ENCODE peak calls at places on chromosomes 4 and X, in four cellular contexts. One of them, this sample, is unnamed. For H3K4me1 and H3K27me3, the result is how much of the 10 kb centered on the place peaks cover.

GRCh38 chr4:55143858-55144257 is 18.5 kb upstream of the KDR start:
- DNase-seq in CD8-positive, alpha-beta memory T cell: no peak
- DNase-seq in GM12878: no peak
- DNase-seq in Panc1: no peak
- DNase-seq in this sample: no peak

GRCh38 chr4:37830640-37831039 is 4.2 kb downstream of the PGM2 start:
- DNase-seq in GM12878: no peak
- DNase-seq in CD8-positive, alpha-beta memory T cell: no peak
- DNase-seq in Panc1: no peak
- DNase-seq in this sample: no peak

GRCh38 chr4:144948421-144948820 is 149.6 kb downstream of the ANAPC10 start:
- DNase-seq in Panc1: no peak
- DNase-seq in GM12878: no peak
- DNase-seq in CD8-positive, alpha-beta memory T cell: no peak
- DNase-seq in this sample: no peak

GRCh38 chr4:59044316-59044715 is 1934.1 kb upstream of the IGFBP7 start:
- DNase-seq in Panc1: no peak
- DNase-seq in CD8-positive, alpha-beta memory T cell: no peak
- DNase-seq in GM12878: no peak
- DNase-seq in this sample: no peak

GRCh38 chr4:48970471-48970921 is 15.6 kb upstream of the CWH43 start:
- DNase-seq in Panc1: no peak
- DNase-seq in GM12878: no peak
- DNase-seq in CD8-positive, alpha-beta memory T cell: no peak
- DNase-seq in this sample: no peak

GRCh38 chr4:8700576-8700975 is 108.0 kb downstream of the CPZ start:
- DNase-seq in CD8-positive, alpha-beta memory T cell: no peak
- DNase-seq in GM12878: no peak
- DNase-seq in Panc1: no peak
- DNase-seq in this sample: no peak

GRCh38 chr4:7660640-7661039 is 225.9 kb upstream of the PSAPL1 start:
- DNase-seq in CD8-positive, alpha-beta memory T cell: no peak
- DNase-seq in GM12878: no peak
- DNase-seq in Panc1: no peak
- DNase-seq in this sample: peak

GRCh38 chrX:4547218-4547836 is 833.9 kb upstream of the PRKX start:
- DNase-seq in CD8-positive, alpha-beta memory T cell: peak
- DNase-seq in Panc1: peak
- DNase-seq in GM12878: peak
- DNase-seq in this sample: peak

GRCh38 chr4:157294575-157294974 is 74.0 kb downstream of the GRIA2 start:
- DNase-seq in GM12878: no peak
- DNase-seq in Panc1: no peak
- DNase-seq in CD8-positive, alpha-beta memory T cell: no peak
- DNase-seq in this sample: no peak

GRCh38 chr4:173319696-173320095 is 14.5 kb downstream of the HMGB2 start:
- DNase-seq in Panc1: no peak
- DNase-seq in GM12878: no peak
- DNase-seq in CD8-positive, alpha-beta memory T cell: no peak
- DNase-seq in this sample: no peak

GRCh38 chr4:84260495-84260894 is 238.6 kb downstream of the NKX6-1 start:
- DNase-seq in CD8-positive, alpha-beta memory T cell: no peak
- DNase-seq in Panc1: no peak
- DNase-seq in GM12878: no peak
- DNase-seq in this sample: no peak

GRCh38 chr4:74474345-74475099 is 29.6 kb downstream of the AREG start:
- DNase-seq in CD8-positive, alpha-beta memory T cell: no peak
- DNase-seq in GM12878: no peak
- DNase-seq in Panc1: no peak
- DNase-seq in this sample: no peak

GRCh38 chr4:74479009-74479408 is 34.1 kb downstream of the AREG start:
- DNase-seq in CD8-positive, alpha-beta memory T cell: no peak
- DNase-seq in GM12878: no peak
- DNase-seq in Panc1: no peak
- DNase-seq in this sample: no peak

GRCh38 chr4:74475946-74476345 is 31.0 kb downstream of the AREG start:
- DNase-seq in GM12878: no peak
- DNase-seq in Panc1: no peak
- DNase-seq in CD8-positive, alpha-beta memory T cell: no peak
- DNase-seq in this sample: no peak

GRCh38 chr4:74471228-74471627 is 26.3 kb downstream of the AREG start:
- DNase-seq in CD8-positive, alpha-beta memory T cell: no peak
- DNase-seq in GM12878: no peak
- DNase-seq in Panc1: no peak
- DNase-seq in this sample: no peak

GRCh38 chr4:74473155-74473811 is 28.3 kb downstream of the AREG start:
- DNase-seq in Panc1: no peak
- DNase-seq in GM12878: no peak
- DNase-seq in CD8-positive, alpha-beta memory T cell: no peak
- DNase-seq in this sample: no peak
- H3K27ac ChIP-seq in Panc1: no peak
- H3K27ac ChIP-seq in GM12878: no peak
- H3K27ac ChIP-seq in CD8-positive, alpha-beta memory T cell: no peak
- H3K27ac ChIP-seq in this sample: peak

GRCh38 chrX:39309018-39309620 is 507.9 kb downstream of the MID1IP1 start:
- DNase-seq in GM12878: no peak
- DNase-seq in Panc1: no peak
- DNase-seq in CD8-positive, alpha-beta memory T cell: peak
- DNase-seq in this sample: no peak

GRCh38 chrX:39309721-39310152 is 508.5 kb downstream of the MID1IP1 start:
- DNase-seq in Panc1: no peak
- DNase-seq in CD8-positive, alpha-beta memory T cell: peak
- DNase-seq in GM12878: no peak
- DNase-seq in this sample: peak

GRCh38 chrX:39313149-39313548 is 511.9 kb downstream of the MID1IP1 start:
- DNase-seq in CD8-positive, alpha-beta memory T cell: no peak
- DNase-seq in GM12878: no peak
- DNase-seq in Panc1: no peak
- DNase-seq in this sample: no peak

GRCh38 chrX:39310925-39311324 is 509.7 kb downstream of the MID1IP1 start:
- DNase-seq in CD8-positive, alpha-beta memory T cell: no peak
- DNase-seq in Panc1: no peak
- DNase-seq in GM12878: no peak
- DNase-seq in this sample: no peak

DNA sequence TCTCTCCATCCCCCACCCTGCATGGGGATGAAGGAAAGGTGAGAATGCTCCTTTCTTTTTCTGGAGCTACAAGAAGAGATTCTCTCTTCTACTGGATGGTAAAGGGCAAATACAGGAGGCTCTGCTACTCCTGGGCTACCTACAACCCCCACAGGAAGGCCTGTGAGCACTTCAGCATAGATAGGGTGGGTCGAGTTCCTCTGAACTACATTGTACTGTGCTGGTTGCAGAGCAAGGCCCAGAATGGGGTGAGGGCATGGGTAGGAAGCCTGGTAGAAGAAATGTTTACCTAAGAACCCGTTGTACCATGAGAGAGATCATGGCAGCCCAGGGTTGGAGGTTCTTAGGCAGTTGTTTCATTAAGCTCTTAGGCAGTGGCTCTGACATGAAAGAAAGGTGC is 510.4 kb downstream of the MID1IP1 start:
- DNase-seq in Panc1: no peak
- DNase-seq in CD8-positive, alpha-beta memory T cell: peak
- DNase-seq in GM12878: no peak
- DNase-seq in this sample: no peak
- H3K4me1 ChIP-seq in Panc1: under half
- H3K4me1 ChIP-seq in CD8-positive, alpha-beta memory T cell: under half
- H3K4me1 ChIP-seq in GM12878: under half
- H3K4me1 ChIP-seq in this sample: under half

GRCh38 chr4:3871881-3872833 is 106.0 kb downstream of the ADRA2C start:
- DNase-seq in Panc1: no peak
- DNase-seq in GM12878: no peak
- DNase-seq in CD8-positive, alpha-beta memory T cell: no peak
- DNase-seq in this sample: no peak
- H3K27me3 ChIP-seq in Panc1: under half
- H3K27me3 ChIP-seq in GM12878: under half
- H3K27me3 ChIP-seq in CD8-positive, alpha-beta memory T cell: under half
- H3K27me3 ChIP-seq in this sample: under half

GRCh38 chr4:2591189-2591588 is 54.7 kb downstream of the FAM193A start:
- DNase-seq in CD8-positive, alpha-beta memory T cell: no peak
- DNase-seq in Panc1: no peak
- DNase-seq in GM12878: no peak
- DNase-seq in this sample: no peak
- H3K27ac ChIP-seq in CD8-positive, alpha-beta memory T cell: no peak
- H3K27ac ChIP-seq in Panc1: no peak
- H3K27ac ChIP-seq in GM12878: peak
- H3K27ac ChIP-seq in this sample: peak

GRCh38 chr4:5712517-5712916 is 1.5 kb downstream of the EVC start:
- DNase-seq in CD8-positive, alpha-beta memory T cell: no peak
- DNase-seq in Panc1: no peak
- DNase-seq in GM12878: peak
- DNase-seq in this sample: no peak

GRCh38 chr4:5710962-5711478 is at the start of gene EVC:
- DNase-seq in CD8-positive, alpha-beta memory T cell: no peak
- DNase-seq in GM12878: no peak
- DNase-seq in Panc1: no peak
- DNase-seq in this sample: peak

GRCh38 chr4:5710065-5710961 is 688 bp upstream of the EVC start:
- DNase-seq in CD8-positive, alpha-beta memory T cell: no peak
- DNase-seq in GM12878: no peak
- DNase-seq in Panc1: no peak
- DNase-seq in this sample: no peak

GRCh38 chr4:5712931-5713330 is 1.9 kb downstream of the EVC start:
- DNase-seq in Panc1: no peak
- DNase-seq in GM12878: no peak
- DNase-seq in CD8-positive, alpha-beta memory T cell: no peak
- DNase-seq in this sample: no peak

DNA sequence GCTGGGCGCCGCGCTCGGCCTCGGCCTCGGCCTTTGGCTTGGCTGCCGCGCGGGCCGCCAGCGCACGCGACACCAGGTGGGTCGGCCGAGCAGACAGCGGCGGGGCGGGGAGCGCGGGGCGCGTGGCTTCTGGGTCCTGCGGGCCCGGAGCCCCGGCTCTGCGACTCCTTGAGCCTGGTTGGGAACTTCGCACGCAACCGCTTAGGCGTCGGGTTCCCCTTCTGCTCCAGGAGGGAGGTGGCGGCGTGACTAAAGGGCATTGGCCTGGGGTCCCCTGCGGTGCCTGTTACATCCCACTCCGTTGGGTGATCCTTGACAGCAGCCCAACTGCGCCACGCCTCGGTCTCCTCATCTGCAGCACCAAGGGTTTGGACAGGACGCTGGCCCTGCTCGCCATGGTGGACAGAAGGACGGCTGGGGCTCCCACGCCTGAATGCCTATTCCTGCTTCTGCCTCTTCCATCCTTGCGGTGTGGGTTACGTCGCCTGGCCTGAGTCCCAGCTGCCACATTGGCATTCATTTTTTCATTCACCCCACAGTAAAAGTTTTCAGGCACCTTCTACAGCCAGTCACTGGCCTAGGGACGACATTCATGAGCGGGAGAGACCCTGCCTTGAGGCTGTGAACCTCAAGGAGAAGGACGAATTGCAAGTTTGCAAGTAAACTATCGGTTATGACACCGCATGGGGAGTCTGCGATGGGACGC is 631 bp downstream of the EVC start:
- DNase-seq in CD8-positive, alpha-beta memory T cell: no peak
- DNase-seq in GM12878: no peak
- DNase-seq in Panc1: no peak
- DNase-seq in this sample: peak
- H3K4me1 ChIP-seq in CD8-positive, alpha-beta memory T cell: under half
- H3K4me1 ChIP-seq in GM12878: under half
- H3K4me1 ChIP-seq in Panc1: under half
- H3K4me1 ChIP-seq in this sample: under half

DNA sequence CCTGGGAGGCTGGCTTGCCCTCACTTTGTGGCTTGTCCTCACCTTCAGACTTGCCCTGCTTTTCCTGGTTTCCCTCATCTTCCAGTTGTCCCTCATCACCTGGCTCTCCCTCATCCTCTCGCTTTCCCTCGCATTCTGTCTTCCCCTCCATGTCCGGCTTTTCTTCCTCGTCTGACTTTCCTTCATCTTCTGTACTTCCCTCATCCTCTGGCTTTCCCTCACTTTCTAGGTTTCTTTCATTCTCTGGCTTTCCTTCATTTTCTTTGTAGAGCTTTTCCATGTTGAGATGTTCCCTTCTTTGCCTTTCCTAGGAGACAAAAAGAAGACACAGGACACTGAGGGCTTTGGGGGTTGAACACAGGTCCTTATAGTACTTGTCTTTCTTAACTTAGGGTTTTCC is 2.3 kb downstream of the TCEAL5 start:
- DNase-seq in CD8-positive, alpha-beta memory T cell: no peak
- DNase-seq in Panc1: no peak
- DNase-seq in GM12878: no peak
- DNase-seq in this sample: no peak
- H3K27me3 ChIP-seq in CD8-positive, alpha-beta memory T cell: under half
- H3K27me3 ChIP-seq in Panc1: under half
- H3K27me3 ChIP-seq in GM12878: under half
- H3K27me3 ChIP-seq in this sample: under half

GRCh38 chrX:30577362-30577961 is at the start of gene TASL:
- DNase-seq in GM12878: peak
- DNase-seq in CD8-positive, alpha-beta memory T cell: peak
- DNase-seq in Panc1: no peak
- DNase-seq in this sample: no peak
- H3K27ac ChIP-seq in GM12878: peak
- H3K27ac ChIP-seq in CD8-positive, alpha-beta memory T cell: peak
- H3K27ac ChIP-seq in Panc1: no peak
- H3K27ac ChIP-seq in this sample: no peak

DNA sequence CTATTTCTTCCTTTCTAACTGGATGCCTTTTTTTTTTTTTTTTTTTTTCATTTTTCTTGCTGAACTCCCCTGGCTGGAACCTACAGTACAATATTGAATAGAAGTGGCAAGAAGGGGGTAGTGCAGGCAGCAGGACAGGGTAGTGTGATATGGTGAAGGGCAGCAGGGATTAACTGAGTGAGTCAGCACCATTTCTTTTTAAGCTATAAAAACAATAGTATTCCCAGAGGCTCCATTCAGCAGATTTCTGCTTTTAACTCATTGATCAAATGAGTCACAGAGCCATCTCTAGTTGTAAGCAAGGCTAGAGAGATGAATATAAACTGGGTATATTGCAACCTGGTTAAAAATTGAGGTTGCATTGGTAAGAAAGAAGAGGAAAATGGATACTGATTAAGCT is 53.6 kb upstream of the SETD7 start:
- DNase-seq in CD8-positive, alpha-beta memory T cell: no peak
- DNase-seq in Panc1: no peak
- DNase-seq in GM12878: no peak
- DNase-seq in this sample: no peak
- H3K4me1 ChIP-seq in CD8-positive, alpha-beta memory T cell: under half
- H3K4me1 ChIP-seq in Panc1: under half
- H3K4me1 ChIP-seq in GM12878: under half
- H3K4me1 ChIP-seq in this sample: under half

This sample was measured in right cardiac atrium.